ENCODE peak calls at places on chromosome 9, in five cellular contexts. E, G, H, Q and D are unnamed samples.
A peak's percentile ranks its signal among the peaks of the same experiment; 100 is the strongest.

GRCh38 chr9:16434522-16434921 is 435.9 kb downstream of the BNC2 start:
- DNase-seq in H (no peak), Q (peak; percentile 80), G (no peak), E (no peak), D (no peak)

GRCh38 chr9:133960568-133961129 is 31.5 kb downstream of the VAV2 start:
- DNase-seq in G (no peak), E (no peak), Q (no peak), H (no peak), D (no peak)

GRCh38 chr9:28365020-28365640 is 791.8 kb upstream of the C9orf72 start:
- DNase-seq in Q (peak; percentile 8), G (no peak), E (no peak), H (no peak), D (no peak)

GRCh38 chr9:96556701-96557461 is 62.8 kb downstream of the CDC14B start:
- DNase-seq in E (no peak), Q (peak; percentile 49), G (no peak), H (no peak), D (no peak)

GRCh38 chr9:68500457-68501158 is 40.1 kb downstream of the TMEM252 start:
- DNase-seq in Q (peak; percentile 11), G (no peak), H (no peak), E (peak; percentile 46), D (no peak)

GRCh38 chr9:81892440-81892839 is 35.8 kb upstream of the SPATA31D4 start:
- DNase-seq in E (no peak), H (no peak), G (no peak), Q (no peak), D (no peak)

GRCh38 chr9:121807918-121808278 is 156.5 kb downstream of the DAB2IP start:
- DNase-seq in G (no peak), Q (no peak), E (peak; percentile 45), H (no peak), D (no peak)

GRCh38 chr9:134881313-134881670 is 682 bp downstream of the FCN2 start:
- DNase-seq in E (no peak), H (no peak), Q (no peak), G (no peak), D (no peak)

GRCh38 chr9:75889577-75889976 is 896 bp upstream of the PCSK5 start:
- DNase-seq in G (no peak), Q (no peak), H (no peak), E (no peak), D (peak; percentile 28)

GRCh38 chr9:98712987-98713386 is 4.3 kb upstream of the GABBR2 start:
- DNase-seq in H (no peak), G (no peak), E (no peak), Q (no peak), D (no peak)

GRCh38 chr9:121326130-121326838 is 43.8 kb downstream of the STOM start:
- DNase-seq in E (peak; percentile 93), G (no peak), Q (peak; percentile 96), H (peak; percentile 94), D (no peak)

GRCh38 chr9:133875131-133875530 is 117.0 kb downstream of the VAV2 start:
- DNase-seq in G (no peak), H (no peak), Q (no peak), E (no peak), D (no peak)

GRCh38 chr9:80699551-80699998 is 989.8 kb downstream of the TLE1 start:
- DNase-seq in E (no peak), H (no peak), G (no peak), Q (peak; percentile 54), D (no peak)

GRCh38 chr9:36170531-36170930 is 1.3 kb downstream of the CCIN start:
- DNase-seq in H (no peak), G (no peak), E (no peak), Q (no peak), D (no peak)

GRCh38 chr9:83385317-83385716 is 152.9 kb downstream of the FRMD3 start:
- DNase-seq in H (no peak), G (no peak), E (no peak), Q (peak; percentile 64), D (no peak)

GRCh38 chr9:129480227-129480626 is 140.7 kb downstream of the C9orf50 start:
- DNase-seq in E (peak; percentile 54), G (no peak), Q (peak; percentile 36), H (no peak), D (no peak)

GRCh38 chr9:5825896-5826622 is 6.9 kb downstream of the ERMP1 start:
- DNase-seq in G (no peak), E (no peak), Q (no peak), H (no peak), D (no peak)

GRCh38 chr9:131049829-131050715 is 41.1 kb downstream of the LAMC3 start:
- DNase-seq in E (no peak), Q (no peak), H (no peak), G (no peak), D (no peak)

GRCh38 chr9:127035948-127036347 is 86.5 kb downstream of the ANGPTL2 start:
- DNase-seq in Q (peak; percentile 91), G (no peak), H (no peak), E (peak; percentile 55), D (no peak)

GRCh38 chr9:17021379-17021970 is 113.4 kb upstream of the CNTLN start:
- DNase-seq in Q (no peak), G (no peak), H (no peak), E (no peak), D (no peak)

GRCh38 chr9:35757527-35758275 is 3.6 kb upstream of the MSMP start:
- DNase-seq in G (no peak), H (no peak), E (no peak), Q (no peak), D (peak; percentile 56)

GRCh38 chr9:97705354-97705950 is 8.3 kb upstream of the XPA start:
- DNase-seq in Q (peak; percentile 49), H (no peak), E (no peak), G (no peak), D (no peak)

GRCh38 chr9:88106492-88106891 is 31.8 kb downstream of the SPATA31C2 start:
- DNase-seq in G (no peak), Q (peak; percentile 44), H (no peak), E (peak; percentile 24), D (no peak)

GRCh38 chr9:91029621-91030361 is 228.2 kb downstream of the SYK start:
- DNase-seq in G (no peak), E (no peak), H (no peak), Q (no peak), D (no peak)

GRCh38 chr9:119458068-119458467 is 88.8 kb upstream of the BRINP1 start:
- DNase-seq in H (no peak), Q (no peak), G (no peak), E (no peak), D (no peak)
- TF ChIP-seq CTCF in H (no peak), Q (no peak), G (no peak), E (no peak), D (no peak)

GRCh38 chr9:38659538-38659937 is 39.1 kb upstream of the ANKRD18A start:
- DNase-seq in H (no peak), Q (no peak), G (no peak), E (no peak), D (no peak)

GRCh38 chr9:38668791-38669466 is 48.5 kb upstream of the ANKRD18A start:
- DNase-seq in Q (no peak), H (no peak), E (no peak), G (no peak), D (no peak)

DNA sequence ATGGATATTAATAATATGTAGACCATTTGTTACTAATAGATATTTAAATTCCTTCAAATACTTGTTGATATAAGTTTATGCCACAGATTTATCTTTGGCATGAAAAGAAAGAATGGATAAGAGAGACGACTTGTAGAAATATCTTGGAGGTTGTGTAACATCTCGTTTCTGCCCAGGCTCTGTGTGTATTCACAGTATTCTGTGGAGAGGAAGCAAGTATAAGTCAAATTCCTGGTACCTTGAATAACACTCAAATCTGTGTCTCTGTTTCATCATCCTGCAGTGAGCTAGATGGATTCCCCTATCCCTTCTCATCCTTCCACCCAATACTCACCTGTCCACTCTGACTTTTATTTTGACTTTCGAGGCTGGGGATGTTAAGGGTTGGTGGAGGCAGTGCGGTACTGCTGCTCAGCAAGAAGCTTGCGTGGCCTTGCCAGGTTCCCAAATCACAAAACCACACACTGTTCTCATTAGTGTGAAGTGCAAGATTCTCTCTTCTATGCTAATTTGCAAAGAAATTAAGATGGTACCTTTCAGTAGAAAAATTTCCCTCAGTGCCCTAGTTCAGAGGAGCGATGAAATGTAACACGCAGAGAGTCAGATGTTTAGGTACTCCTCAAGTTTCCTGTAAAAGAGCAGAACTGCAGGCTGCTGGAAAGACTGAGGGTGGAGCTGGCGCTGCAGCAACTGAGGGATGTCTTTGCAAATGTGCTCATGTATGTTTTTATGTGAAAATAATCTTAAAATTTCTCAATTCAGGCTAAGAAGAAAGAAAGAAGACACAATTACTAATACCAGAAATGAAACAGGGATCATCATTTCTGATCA is 42.6 kb upstream of the ANKRD18A start:
- DNase-seq in E (no peak), Q (peak; percentile 16), G (no peak), H (no peak), D (no peak)
- TF ChIP-seq CTCF in E (no peak), Q (peak; percentile 33), G (no peak), H (no peak), D (no peak)

GRCh38 chr9:33785914-33786313 is 9.4 kb upstream of the PRSS3 start:
- DNase-seq in G (peak; percentile 47), H (no peak), E (no peak), Q (peak; percentile 36), D (no peak)
- TF ChIP-seq CTCF in G (peak; percentile 35), H (no peak), E (no peak), Q (peak; percentile 42), D (no peak)

GRCh38 chr9:113616116-113616515 is 152.6 kb downstream of the RGS3 start:
- DNase-seq in H (no peak), E (no peak), G (no peak), Q (no peak), D (no peak)
- TF ChIP-seq CTCF in H (no peak), E (no peak), G (no peak), Q (no peak), D (no peak)